ENCODE peak calls at places on chromosome 4, in eight cellular contexts. U, L, W, M, E, I, A and O are unnamed samples.

GRCh38 chr4:6749340-6750171 is 33.0 kb upstream of the KIAA0232 start:
- DNase-seq in U (no peak), L (no peak), W (no peak), M (peak; percentile 84), E (no peak), I (peak; percentile 48), A (peak; percentile 95), O (no peak)

GRCh38 chr4:76780781-76781697 is 116.9 kb downstream of the SOWAHB start:
- DNase-seq in U (no peak), L (no peak), W (no peak), M (no peak), E (no peak), I (no peak), A (peak; percentile 17), O (no peak)

GRCh38 chr4:68359508-68359907 is 9.6 kb upstream of the YTHDC1 start:
- DNase-seq in U (no peak), L (no peak), W (no peak), M (no peak), E (no peak), I (no peak), A (no peak), O (no peak)

GRCh38 chr4:20418865-20419451 is 167.3 kb downstream of the SLIT2 start:
- DNase-seq in U (no peak), L (no peak), W (no peak), M (no peak), E (no peak), I (peak; percentile 89), A (peak; percentile 51), O (peak; percentile 74)

GRCh38 chr4:41256740-41257256 is at the start of gene UCHL1:
- DNase-seq in U (no peak), L (no peak), W (no peak), M (peak; percentile 65), E (peak; percentile 93), I (peak; percentile 84), A (no peak), O (peak; percentile 69)

GRCh38 chr4:8746523-8747466 is 124.8 kb downstream of the HMX1 start:
- DNase-seq in U (no peak), L (no peak), W (no peak), M (no peak), E (no peak), I (no peak), A (no peak), O (no peak)

GRCh38 chr4:98232202-98232601 is 29.0 kb upstream of the RAP1GDS1 start:
- DNase-seq in U (no peak), L (no peak), W (no peak), M (no peak), E (no peak), I (peak; percentile 9), A (no peak), O (peak; percentile 95)

GRCh38 chr4:40283413-40283812 is 51.7 kb upstream of the CHRNA9 start:
- DNase-seq in U (no peak), L (no peak), W (no peak), M (no peak), E (no peak), I (no peak), A (no peak), O (no peak)

GRCh38 chr4:93502991-93503390 is 325.6 kb upstream of the ATOH1 start:
- DNase-seq in U (no peak), L (no peak), W (no peak), M (no peak), E (no peak), I (no peak), A (no peak), O (no peak)

GRCh38 chr4:78591404-78591803 is 39.8 kb downstream of the ANXA3 start:
- DNase-seq in U (no peak), L (no peak), W (no peak), M (no peak), E (no peak), I (no peak), A (no peak), O (no peak)

GRCh38 chr4:785332-786073 is 40.4 kb downstream of the CPLX1 start:
- DNase-seq in U (no peak), L (no peak), W (no peak), M (no peak), E (no peak), I (no peak), A (no peak), O (no peak)

GRCh38 chr4:2500547-2500946 is 31.6 kb downstream of the RNF4 start:
- DNase-seq in U (no peak), L (no peak), W (no peak), M (no peak), E (no peak), I (no peak), A (no peak), O (no peak)

GRCh38 chr4:127482049-127482448 is 150.7 kb upstream of the INTU start:
- DNase-seq in U (no peak), L (no peak), W (no peak), M (no peak), E (no peak), I (no peak), A (no peak), O (no peak)

GRCh38 chr4:118033148-118034060 is 882 bp upstream of the NDST3 start:
- DNase-seq in U (no peak), L (no peak), W (no peak), M (no peak), E (peak; percentile 61), I (peak; percentile 13), A (no peak), O (peak; percentile 54)

GRCh38 chr4:38002451-38003071 is 42.4 kb downstream of the PTTG2 start:
- DNase-seq in U (no peak), L (no peak), W (no peak), M (no peak), E (no peak), I (no peak), A (no peak), O (no peak)

GRCh38 chr4:174928575-174929253 is 10.6 kb downstream of the ADAM29 start:
- DNase-seq in U (no peak), L (no peak), W (no peak), M (no peak), E (no peak), I (no peak), A (no peak), O (no peak)

GRCh38 chr4:70895405-70895804 is 6.8 kb upstream of the MOB1B start:
- DNase-seq in U (no peak), L (no peak), W (no peak), M (no peak), E (no peak), I (no peak), A (peak; percentile 13), O (no peak)

GRCh38 chr4:40986375-40986774 is 228.0 kb downstream of the APBB2 start:
- DNase-seq in U (no peak), L (no peak), W (no peak), M (no peak), E (no peak), I (no peak), A (no peak), O (no peak)

GRCh38 chr4:38560763-38561558 is 103.0 kb upstream of the KLF3 start:
- DNase-seq in U (peak; percentile 52), L (peak; percentile 13), W (no peak), M (no peak), E (no peak), I (no peak), A (no peak), O (peak; percentile 41)

GRCh38 chr4:55947254-55947882 is 1.4 kb upstream of the CEP135 start:
- DNase-seq in U (no peak), L (no peak), W (no peak), M (no peak), E (peak; percentile 8), I (peak; percentile 21), A (no peak), O (peak; percentile 87)